ENCODE peak calls at places on chromosomes 7 and 10, in four cellular contexts. One of them, this sample, is unnamed.

GRCh38 chr7:73428697-73429005 is 4.9 kb upstream of the FZD9 start:
- DNase-seq in right lobe of liver: no peak
- DNase-seq in tibial artery: no peak
- DNase-seq in adrenal gland: no peak
- DNase-seq in this sample: no peak

GRCh38 chr10:13847201-13847631 is 260.5 kb downstream of the PRPF18 start:
- DNase-seq in right lobe of liver: no peak
- DNase-seq in tibial artery: no peak
- DNase-seq in adrenal gland: no peak
- DNase-seq in this sample: no peak

GRCh38 chr7:131042269-131043160 is 285.2 kb upstream of the MKLN1 start:
- DNase-seq in right lobe of liver: no peak
- DNase-seq in tibial artery: no peak
- DNase-seq in adrenal gland: no peak
- DNase-seq in this sample: no peak

GRCh38 chr7:68444956-68445355 is 1153.3 kb upstream of the AUTS2 start:
- DNase-seq in right lobe of liver: no peak
- DNase-seq in tibial artery: no peak
- DNase-seq in adrenal gland: no peak
- DNase-seq in this sample: no peak

GRCh38 chr7:128874140-128875031 is 11.7 kb downstream of the ATP6V1F start:
- DNase-seq in right lobe of liver: no peak
- DNase-seq in tibial artery: no peak
- DNase-seq in adrenal gland: no peak
- DNase-seq in this sample: no peak

GRCh38 chr10:120987359-120987758 is 136.2 kb downstream of the WDR11 start:
- DNase-seq in right lobe of liver: peak; percentile 9
- DNase-seq in tibial artery: peak; percentile 49
- DNase-seq in adrenal gland: no peak
- DNase-seq in this sample: no peak

GRCh38 chr10:32376780-32377179 is 29.8 kb upstream of the EPC1 start:
- DNase-seq in right lobe of liver: no peak
- DNase-seq in tibial artery: no peak
- DNase-seq in adrenal gland: no peak
- DNase-seq in this sample: no peak

GRCh38 chr10:88730864-88731263 is 24.8 kb downstream of the LIPK start:
- DNase-seq in right lobe of liver: no peak
- DNase-seq in tibial artery: no peak
- DNase-seq in adrenal gland: no peak
- DNase-seq in this sample: no peak

GRCh38 chr10:99921948-99922347 is 87.8 kb downstream of the DNMBP start:
- DNase-seq in right lobe of liver: no peak
- DNase-seq in tibial artery: no peak
- DNase-seq in adrenal gland: no peak
- DNase-seq in this sample: no peak

GRCh38 chr10:88999629-89000028 is 9.0 kb downstream of the FAS start:
- DNase-seq in right lobe of liver: no peak
- DNase-seq in tibial artery: no peak
- DNase-seq in adrenal gland: no peak
- DNase-seq in this sample: no peak

GRCh38 chr7:118311121-118311803 is 86.8 kb downstream of the ANKRD7 start:
- DNase-seq in right lobe of liver: no peak
- DNase-seq in tibial artery: no peak
- DNase-seq in adrenal gland: no peak
- DNase-seq in this sample: no peak

GRCh38 chr7:74203157-74203556 is 6.6 kb upstream of the LAT2 start:
- DNase-seq in right lobe of liver: no peak
- DNase-seq in tibial artery: no peak
- DNase-seq in adrenal gland: no peak
- DNase-seq in this sample: no peak

GRCh38 chr10:118210276-118210675 is 131.8 kb downstream of the FAM204A start:
- DNase-seq in right lobe of liver: no peak
- DNase-seq in tibial artery: no peak
- DNase-seq in adrenal gland: no peak
- DNase-seq in this sample: no peak

GRCh38 chr7:105680505-105681187 is 99.4 kb upstream of the EFCAB10 start:
- DNase-seq in right lobe of liver: peak; percentile 89
- DNase-seq in tibial artery: peak; percentile 79
- DNase-seq in adrenal gland: no peak
- DNase-seq in this sample: peak; percentile 52

GRCh38 chr10:28300027-28300426 is 2.8 kb downstream of the MPP7 start:
- DNase-seq in right lobe of liver: no peak
- DNase-seq in tibial artery: no peak
- DNase-seq in adrenal gland: no peak
- DNase-seq in this sample: no peak

GRCh38 chr7:77331938-77332695 is 84.0 kb downstream of the GSAP start:
- DNase-seq in right lobe of liver: peak; percentile 74
- DNase-seq in tibial artery: peak; percentile 76
- DNase-seq in adrenal gland: peak; percentile 56
- DNase-seq in this sample: peak; percentile 62

GRCh38 chr7:22554184-22554583 is 54.2 kb upstream of the STEAP1B start:
- DNase-seq in right lobe of liver: no peak
- DNase-seq in tibial artery: no peak
- DNase-seq in adrenal gland: no peak
- DNase-seq in this sample: no peak

GRCh38 chr10:35353805-35354204 is 17.5 kb downstream of the CCNY start:
- DNase-seq in right lobe of liver: no peak
- DNase-seq in tibial artery: no peak
- DNase-seq in adrenal gland: no peak
- DNase-seq in this sample: no peak

GRCh38 chr10:35352097-35352496 is 15.8 kb downstream of the CCNY start:
- DNase-seq in right lobe of liver: no peak
- DNase-seq in tibial artery: no peak
- DNase-seq in adrenal gland: no peak
- DNase-seq in this sample: no peak

GRCh38 chr10:35353399-35353798 is 17.1 kb downstream of the CCNY start:
- DNase-seq in right lobe of liver: no peak
- DNase-seq in tibial artery: no peak
- DNase-seq in adrenal gland: no peak
- DNase-seq in this sample: no peak

GRCh38 chr10:35351021-35351420 is 14.7 kb downstream of the CCNY start:
- DNase-seq in right lobe of liver: no peak
- DNase-seq in tibial artery: no peak
- DNase-seq in adrenal gland: no peak
- DNase-seq in this sample: no peak

DNA sequence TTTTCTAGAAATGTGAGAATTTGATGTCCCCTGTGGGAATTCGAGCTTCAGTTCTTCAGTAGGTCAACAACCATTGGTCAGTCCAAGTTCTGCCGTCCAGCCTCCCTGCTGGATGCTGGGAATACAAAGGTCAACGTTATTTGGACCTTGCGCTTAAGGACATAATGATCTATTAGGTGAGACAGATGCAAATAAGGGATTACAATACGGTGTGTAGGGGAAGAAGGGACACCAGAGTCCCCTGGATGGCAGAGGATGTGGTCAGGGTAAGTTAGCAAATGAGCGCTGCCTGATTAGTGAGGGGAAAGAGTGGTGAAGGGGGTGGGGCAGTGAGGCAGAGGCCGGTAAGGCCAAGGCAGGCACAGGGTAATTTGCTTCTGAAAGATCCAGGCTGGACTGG is 16.2 kb downstream of the CCNY start:
- DNase-seq in right lobe of liver: no peak
- DNase-seq in tibial artery: no peak
- DNase-seq in adrenal gland: no peak
- DNase-seq in this sample: no peak
- H3K4me3 ChIP-seq in right lobe of liver: no peak overlapping the region
- H3K4me3 ChIP-seq in tibial artery: no peak overlapping the region
- H3K4me3 ChIP-seq in adrenal gland: no peak overlapping the region
- H3K4me3 ChIP-seq in this sample: no peak overlapping the region

DNA sequence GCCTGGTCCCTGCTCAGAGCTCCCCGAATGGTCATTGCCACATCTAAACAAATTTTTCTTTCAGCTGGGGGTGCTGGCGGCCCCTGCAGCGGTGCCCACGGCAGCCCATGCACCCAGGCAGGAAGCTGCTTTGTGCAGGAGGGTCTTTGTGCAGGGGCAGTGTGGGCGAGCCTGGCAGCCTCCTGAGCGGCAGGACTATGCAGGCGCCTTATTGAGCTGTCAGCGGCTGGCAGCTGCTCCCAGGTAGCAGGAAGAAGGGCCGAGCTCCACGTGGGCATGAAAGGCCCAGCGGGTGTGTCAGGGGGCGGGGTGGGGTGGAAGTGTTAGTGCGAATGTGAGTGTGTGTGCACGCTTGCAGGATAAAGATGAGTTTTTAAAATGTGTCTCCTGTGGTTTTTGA is 83.7 kb downstream of the LHPP start:
- DNase-seq in right lobe of liver: no peak
- DNase-seq in tibial artery: no peak
- DNase-seq in adrenal gland: no peak
- DNase-seq in this sample: no peak
- H3K4me3 ChIP-seq in right lobe of liver: no peak overlapping the region
- H3K4me3 ChIP-seq in tibial artery: no peak overlapping the region
- H3K4me3 ChIP-seq in adrenal gland: no peak overlapping the region
- H3K4me3 ChIP-seq in this sample: no peak overlapping the region

GRCh38 chr7:27203964-27204594 is 4.2 kb upstream of the HOXA13 start:
- DNase-seq in right lobe of liver: no peak
- DNase-seq in tibial artery: no peak
- DNase-seq in adrenal gland: no peak
- DNase-seq in this sample: no peak
- H3K4me3 ChIP-seq in right lobe of liver: no peak overlapping the region
- H3K4me3 ChIP-seq in tibial artery: no peak overlapping the region
- H3K4me3 ChIP-seq in adrenal gland: no peak overlapping the region
- H3K4me3 ChIP-seq in this sample: no peak overlapping the region

GRCh38 chr7:123741940-123742339 is 6.9 kb downstream of the WASL start:
- DNase-seq in right lobe of liver: no peak
- DNase-seq in tibial artery: no peak
- DNase-seq in adrenal gland: no peak
- DNase-seq in this sample: no peak

GRCh38 chr7:123735539-123735938 is 13.3 kb downstream of the WASL start:
- DNase-seq in right lobe of liver: no peak
- DNase-seq in tibial artery: no peak
- DNase-seq in adrenal gland: no peak
- DNase-seq in this sample: no peak

GRCh38 chr7:123738356-123738755 is 10.4 kb downstream of the WASL start:
- DNase-seq in right lobe of liver: peak; percentile 63
- DNase-seq in tibial artery: no peak
- DNase-seq in adrenal gland: no peak
- DNase-seq in this sample: peak; percentile 34

GRCh38 chr7:123734498-123734897 is 14.3 kb downstream of the WASL start:
- DNase-seq in right lobe of liver: no peak
- DNase-seq in tibial artery: no peak
- DNase-seq in adrenal gland: no peak
- DNase-seq in this sample: no peak

DNA sequence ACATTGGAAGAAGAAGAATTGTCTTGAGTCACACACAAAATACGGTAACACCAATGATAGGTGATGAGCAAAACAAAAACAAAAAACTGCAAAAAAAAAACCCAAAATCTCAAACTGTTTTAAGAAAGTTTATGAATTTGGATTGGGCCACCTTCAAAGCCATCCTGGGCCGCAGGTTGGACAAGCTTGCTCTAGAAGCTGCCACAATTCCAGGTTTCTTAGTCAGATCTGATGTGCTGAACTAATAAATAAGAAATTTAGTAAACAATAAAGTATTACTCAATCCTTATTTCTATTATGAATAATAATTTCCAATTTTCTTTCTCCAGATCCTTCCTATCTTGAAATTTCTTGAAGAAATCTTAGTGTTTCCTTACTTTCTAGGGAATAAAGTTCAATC is 10.0 kb downstream of the WASL start:
- DNase-seq in right lobe of liver: no peak
- DNase-seq in tibial artery: no peak
- DNase-seq in adrenal gland: no peak
- DNase-seq in this sample: no peak
- H3K4me3 ChIP-seq in right lobe of liver: no peak overlapping the region
- H3K4me3 ChIP-seq in tibial artery: no peak overlapping the region
- H3K4me3 ChIP-seq in adrenal gland: no peak overlapping the region
- H3K4me3 ChIP-seq in this sample: no peak overlapping the region

DNA sequence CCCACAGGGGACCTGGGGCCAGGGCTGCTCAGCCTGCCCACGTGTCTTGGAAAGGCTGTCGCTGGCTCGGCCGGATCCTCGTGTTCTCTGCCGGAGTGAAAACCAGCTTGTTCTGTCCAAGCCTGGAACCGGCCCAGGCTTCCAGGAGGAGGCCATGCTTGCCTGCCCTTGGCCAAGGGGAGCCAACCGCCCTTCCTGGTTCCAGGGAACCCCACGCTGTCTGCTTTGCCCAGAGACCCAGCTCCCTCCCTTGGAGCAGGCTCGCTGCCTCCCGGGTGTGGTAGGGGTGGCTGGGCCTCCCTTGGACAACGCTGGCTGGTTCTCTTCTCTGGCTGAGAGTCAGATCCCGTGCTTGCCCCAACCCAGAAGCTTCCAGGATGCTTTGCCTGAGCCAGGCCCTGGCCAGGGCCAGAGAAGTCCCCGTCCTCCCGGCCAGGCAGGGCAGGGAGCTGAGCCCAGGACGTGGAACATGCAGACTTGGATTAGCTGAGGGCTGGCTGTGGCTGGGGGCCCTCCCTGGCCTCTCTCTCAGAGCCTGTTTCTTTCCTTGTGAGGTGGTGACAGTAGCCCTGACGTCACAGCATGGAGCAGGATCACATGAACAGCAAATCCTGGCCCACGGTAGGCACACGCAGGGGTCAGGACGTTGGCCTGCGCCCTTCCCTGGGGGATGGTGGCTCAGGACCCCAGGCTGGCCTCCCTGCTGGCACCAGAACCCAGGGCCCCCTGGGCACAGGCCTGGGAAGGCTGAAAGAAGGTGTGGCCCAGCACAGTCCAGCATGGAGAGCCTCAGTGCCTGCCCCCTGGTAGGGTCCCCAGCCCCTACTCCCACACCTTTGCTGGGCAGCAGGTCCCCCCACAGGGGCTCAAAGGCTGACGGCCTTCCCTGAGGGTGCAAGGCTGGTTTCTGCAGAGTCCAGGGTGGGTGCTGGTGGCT is 67.5 kb downstream of the PWWP2B start:
- DNase-seq in right lobe of liver: peak; percentile 59
- DNase-seq in tibial artery: peak; percentile 98
- DNase-seq in adrenal gland: no peak
- DNase-seq in this sample: no peak
- H3K4me3 ChIP-seq in right lobe of liver: no peak overlapping the region
- H3K4me3 ChIP-seq in tibial artery: peak overlapping the region; percentile 35
- H3K4me3 ChIP-seq in adrenal gland: no peak overlapping the region
- H3K4me3 ChIP-seq in this sample: no peak overlapping the region